ENCODE peak calls at places on chromosomes 1 and 21, in nine cellular contexts. L is tibial nerve, X is breast epithelium, R is upper lobe of right lung, H is transverse colon, Y is ovary, F is left lung, E is tibial artery, O is astrocyte. W is an unnamed sample.

GRCh38 chr1:59814901-59815825 is at the start of gene HOOK1:
- DNase-seq in L (no peak), X (no peak), R (peak; percentile 73), H (peak; percentile 30), Y (peak; percentile 8), F (peak; percentile 34), E (no peak), O (no peak), W (peak; percentile 59)

GRCh38 chr21:26659181-26659580 is 86.1 kb upstream of the CYYR1 start:
- DNase-seq in L (no peak), X (no peak), R (no peak), H (no peak), Y (no peak), F (no peak), E (no peak), O (no peak), W (no peak)

GRCh38 chr1:54995835-54996234 is 2.9 kb upstream of the BSND start:
- DNase-seq in L (no peak), X (no peak), R (no peak), H (no peak), Y (no peak), F (no peak), E (no peak), O (no peak), W (no peak)

GRCh38 chr1:58345215-58346075 is 201.1 kb downstream of the OMA1 start:
- DNase-seq in L (no peak), X (no peak), R (no peak), H (no peak), Y (no peak), F (no peak), E (no peak), O (no peak), W (no peak)

GRCh38 chr1:226457307-226457712 is 49.4 kb upstream of the PARP1 start:
- DNase-seq in L (no peak), X (no peak), R (no peak), H (peak; percentile 11), Y (no peak), F (no peak), E (no peak), O (no peak), W (no peak)

GRCh38 chr1:93635614-93636543 is 45.8 kb downstream of the BCAR3 start:
- DNase-seq in L (no peak), X (no peak), R (no peak), H (no peak), Y (no peak), F (no peak), E (no peak), O (no peak), W (no peak)

GRCh38 chr1:15885269-15885668 is 37.8 kb downstream of the SPEN start:
- DNase-seq in L (no peak), X (no peak), R (no peak), H (no peak), Y (no peak), F (no peak), E (no peak), O (no peak), W (no peak)

GRCh38 chr1:35835398-35835797 is 27.6 kb downstream of the AGO4 start:
- DNase-seq in L (no peak), X (no peak), R (no peak), H (no peak), Y (no peak), F (no peak), E (no peak), O (no peak), W (no peak)

GRCh38 chr1:169120066-169120465 is 13.6 kb downstream of the ATP1B1 start:
- DNase-seq in L (no peak), X (no peak), R (no peak), H (no peak), Y (no peak), F (no peak), E (no peak), O (no peak), W (no peak)

GRCh38 chr1:52192024-52192423 is 50.1 kb downstream of the ZFYVE9 start:
- DNase-seq in L (no peak), X (no peak), R (no peak), H (no peak), Y (no peak), F (no peak), E (no peak), O (no peak), W (no peak)
- H3K4me1 ChIP-seq in L (peaks cover 8% of the 10 kb centered on the region), X (no peaks in the 10 kb centered on the region), R (peaks cover 12% of the 10 kb centered on the region), H (no peaks in the 10 kb centered on the region), Y (peaks cover 6% of the 10 kb centered on the region), F (no peaks in the 10 kb centered on the region), E (no peaks in the 10 kb centered on the region), O (no peaks in the 10 kb centered on the region), W (peaks cover 14% of the 10 kb centered on the region)

GRCh38 chr1:42681771-42682483 is at the start of gene YBX1:
- DNase-seq in L (peak; percentile 99), X (peak; percentile 97), R (peak; percentile 96), H (peak; percentile 97), Y (peak; percentile 96), F (peak; percentile 96), E (peak; percentile 98), O (peak; percentile 98), W (peak; percentile 93)
- H3K4me1 ChIP-seq in L (peaks cover 58% of the 10 kb centered on the region), X (peaks cover 7% of the 10 kb centered on the region), R (peaks cover 47% of the 10 kb centered on the region), H (peaks cover 36% of the 10 kb centered on the region), Y (peaks cover 11% of the 10 kb centered on the region), F (peaks cover 43% of the 10 kb centered on the region), E (peaks cover 39% of the 10 kb centered on the region), O (peaks cover 21% of the 10 kb centered on the region), W (peaks cover 28% of the 10 kb centered on the region)

DNA sequence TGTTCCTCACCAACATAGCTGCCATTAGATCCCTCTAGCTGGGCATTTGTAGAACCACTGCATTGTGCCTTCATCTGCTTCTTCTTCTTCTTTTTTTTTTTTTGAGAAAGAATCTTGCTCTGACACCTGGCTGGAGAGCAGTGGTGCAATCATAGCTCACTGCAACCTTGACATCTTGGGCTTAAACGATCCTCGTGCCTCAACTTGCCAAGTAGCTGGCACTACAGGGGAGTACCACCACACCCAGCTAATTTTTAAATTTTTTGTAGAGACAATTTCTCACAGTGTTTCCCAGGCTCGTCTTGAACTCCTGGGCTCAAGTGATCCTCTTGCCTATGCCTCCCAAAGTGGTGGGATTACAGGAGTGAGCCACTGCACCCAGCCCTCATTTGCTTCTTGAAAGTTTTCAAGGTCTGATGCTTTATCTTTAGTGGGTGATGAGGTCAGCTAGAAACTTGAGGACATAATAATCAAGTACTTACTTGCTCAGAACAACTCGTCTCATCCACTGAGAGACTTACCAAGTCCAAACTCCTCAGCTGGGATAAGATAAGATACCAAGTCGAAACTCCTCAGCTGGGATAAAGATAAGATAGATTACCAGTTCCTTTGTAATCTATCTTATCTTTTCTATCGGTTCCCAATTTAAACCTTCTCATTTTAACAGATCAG is 71.5 kb downstream of the MACF1 start:
- DNase-seq in L (no peak), X (no peak), R (no peak), H (no peak), Y (no peak), F (no peak), E (no peak), O (no peak), W (no peak)
- H3K4me1 ChIP-seq in L (peaks cover 7% of the 10 kb centered on the region), X (no peaks in the 10 kb centered on the region), R (peaks cover 54% of the 10 kb centered on the region), H (no peaks in the 10 kb centered on the region), Y (peaks cover 7% of the 10 kb centered on the region), F (peaks cover 6% of the 10 kb centered on the region), E (peaks cover 46% of the 10 kb centered on the region), O (no peaks in the 10 kb centered on the region), W (peaks cover 36% of the 10 kb centered on the region)

GRCh38 chr1:115184260-115184950 is 95.1 kb upstream of the TSPAN2 start:
- DNase-seq in L (no peak), X (no peak), R (no peak), H (no peak), Y (no peak), F (no peak), E (no peak), O (peak; percentile 48), W (no peak)

GRCh38 chr1:115183158-115183557 is 93.9 kb upstream of the TSPAN2 start:
- DNase-seq in L (no peak), X (no peak), R (no peak), H (no peak), Y (no peak), F (no peak), E (no peak), O (no peak), W (no peak)

GRCh38 chr1:115185351-115185750 is 96.0 kb upstream of the TSPAN2 start:
- DNase-seq in L (no peak), X (no peak), R (no peak), H (no peak), Y (no peak), F (no peak), E (no peak), O (no peak), W (no peak)

GRCh38 chr1:115184951-115185331 is 95.6 kb upstream of the TSPAN2 start:
- DNase-seq in L (no peak), X (no peak), R (no peak), H (no peak), Y (no peak), F (no peak), E (peak; percentile 37), O (peak; percentile 71), W (no peak)

DNA sequence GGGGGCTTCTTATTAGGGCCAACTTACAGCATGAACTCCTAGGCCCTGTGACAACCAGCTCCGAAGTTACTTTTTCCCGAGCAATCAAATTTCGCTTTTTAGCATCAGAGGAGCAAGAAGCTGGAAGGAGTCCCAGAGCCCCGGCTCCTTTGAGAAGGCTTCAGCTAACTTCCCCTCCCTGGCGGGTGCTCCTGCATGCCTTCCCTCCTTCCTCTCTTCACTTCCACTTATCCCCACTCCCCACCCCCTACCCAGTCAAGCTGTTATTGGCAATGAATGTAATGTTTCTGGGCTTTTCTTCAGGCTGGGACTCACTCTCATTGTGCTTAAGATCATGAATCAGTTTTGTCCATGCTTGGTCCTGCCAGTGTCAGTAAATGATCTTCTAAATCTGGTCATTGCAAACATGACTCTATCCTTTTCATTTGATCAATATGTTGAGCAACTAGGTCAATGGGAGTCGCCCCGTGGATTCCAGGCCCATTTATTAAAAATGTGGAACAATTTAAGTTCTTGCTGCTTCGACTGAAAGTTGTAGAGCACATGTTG is 94.5 kb upstream of the TSPAN2 start:
- DNase-seq in L (no peak), X (no peak), R (no peak), H (no peak), Y (peak; percentile 55), F (no peak), E (peak; percentile 31), O (peak; percentile 18), W (no peak)
- H3K4me1 ChIP-seq in L (peaks cover 21% of the 10 kb centered on the region), X (no peaks in the 10 kb centered on the region), R (no peaks in the 10 kb centered on the region), H (no peaks in the 10 kb centered on the region), Y (no peaks in the 10 kb centered on the region), F (no peaks in the 10 kb centered on the region), E (peaks cover 35% of the 10 kb centered on the region), O (peaks cover 27% of the 10 kb centered on the region), W (peaks cover 24% of the 10 kb centered on the region)

DNA sequence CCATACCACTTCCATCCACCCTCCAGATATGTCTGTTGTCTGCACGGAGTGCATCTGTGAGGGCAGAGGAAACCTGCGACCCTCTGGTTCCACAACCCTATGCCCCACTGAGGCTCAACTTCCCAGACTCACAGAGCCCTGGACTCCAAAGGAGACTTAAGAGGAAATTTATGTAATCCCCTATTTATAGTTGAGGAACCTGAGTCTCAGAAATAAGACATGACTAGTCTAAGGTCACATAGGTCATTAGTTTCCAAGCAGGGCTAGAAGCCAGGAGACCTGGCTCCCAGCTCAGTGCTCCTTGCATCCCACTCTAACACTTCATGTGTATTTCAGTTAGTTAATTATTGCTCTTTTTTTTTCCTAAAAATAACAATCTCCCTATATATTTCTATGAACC is 15.7 kb upstream of the LEMD1 start:
- DNase-seq in L (no peak), X (no peak), R (no peak), H (no peak), Y (no peak), F (no peak), E (no peak), O (no peak), W (no peak)
- H3K4me1 ChIP-seq in L (peaks cover 41% of the 10 kb centered on the region), X (no peaks in the 10 kb centered on the region), R (peaks cover 33% of the 10 kb centered on the region), H (peaks cover 23% of the 10 kb centered on the region), Y (peaks cover 12% of the 10 kb centered on the region), F (peaks cover 23% of the 10 kb centered on the region), E (peaks cover 23% of the 10 kb centered on the region), O (peaks cover 10% of the 10 kb centered on the region), W (peaks cover 28% of the 10 kb centered on the region)

GRCh38 chr1:200890818-200891773 is 3.6 kb upstream of the INAVA start:
- DNase-seq in L (no peak), X (no peak), R (peak; percentile 77), H (peak; percentile 68), Y (no peak), F (no peak), E (no peak), O (peak; percentile 27), W (no peak)
- H3K4me1 ChIP-seq in L (peaks cover 20% of the 10 kb centered on the region), X (no peaks in the 10 kb centered on the region), R (peaks cover 17% of the 10 kb centered on the region), H (no peaks in the 10 kb centered on the region), Y (no peaks in the 10 kb centered on the region), F (peaks cover 11% of the 10 kb centered on the region), E (peaks cover 18% of the 10 kb centered on the region), O (peaks cover 13% of the 10 kb centered on the region), W (peaks cover 28% of the 10 kb centered on the region)